ENCODE peak calls at places on chromosome 17, in five cellular contexts. Y is HAP-1, G is breast epithelium, M is pancreas, C is stomach. E is an unnamed sample. For H3K27me3 and H3K9me3, the result is how much of the 10 kb centered on the place peaks cover.

GRCh38 chr17:29133146-29133713 is 47.0 kb downstream of the MYO18A start:
- DNase-seq in Y (no peak), G (no peak), M (no peak), C (no peak), E (no peak)

GRCh38 chr17:17141860-17142552 is 64.1 kb downstream of the PLD6 start:
- DNase-seq in Y (peak), G (peak), M (no peak), C (no peak), E (no peak)

GRCh38 chr17:61399131-61400057 is at the start of gene TBX2:
- DNase-seq in Y (peak), G (peak), M (no peak), C (peak), E (peak)

GRCh38 chr17:5182597-5183409 is 8.9 kb downstream of the ZNF594 start:
- DNase-seq in Y (no peak), G (no peak), M (no peak), C (no peak), E (no peak)

GRCh38 chr17:70863436-70864248 is 694.3 kb downstream of the KCNJ2 start:
- DNase-seq in Y (no peak), G (no peak), M (peak), C (no peak), E (no peak)

GRCh38 chr17:5915337-5915736 is 154.8 kb upstream of the WSCD1 start:
- DNase-seq in Y (no peak), G (no peak), M (no peak), C (no peak), E (no peak)

GRCh38 chr17:46159686-46160085 is 33.5 kb downstream of the KANSL1 start:
- DNase-seq in Y (no peak), G (no peak), M (no peak), C (no peak), E (no peak)

GRCh38 chr17:80082403-80083135 is 18.8 kb upstream of the GAA start:
- DNase-seq in Y (peak), G (no peak), M (peak), C (peak), E (peak)

GRCh38 chr17:57861000-57861736 is 11.3 kb upstream of the MRPS23 start:
- DNase-seq in Y (no peak), G (no peak), M (peak), C (peak), E (peak)

GRCh38 chr17:43832168-43832975 is 574 bp downstream of the MPP3 start:
- DNase-seq in Y (no peak), G (no peak), M (peak), C (peak), E (peak)

GRCh38 chr17:4769628-4770027 is 2.1 kb upstream of the TM4SF5 start:
- DNase-seq in Y (no peak), G (no peak), M (no peak), C (no peak), E (no peak)

GRCh38 chr17:71432378-71433315 is 688.2 kb upstream of the SOX9 start:
- DNase-seq in Y (no peak), G (no peak), M (no peak), C (no peak), E (no peak)

GRCh38 chr17:27323538-27324212 is 29.8 kb downstream of the WSB1 start:
- DNase-seq in Y (no peak), G (peak), M (peak), C (peak), E (peak)

GRCh38 chr17:64982139-64982802 is 63.0 kb upstream of the LRRC37A3 start:
- DNase-seq in Y (no peak), G (no peak), M (no peak), C (no peak), E (no peak)

GRCh38 chr17:77600346-77600745 is 358.2 kb upstream of the TNRC6C start:
- DNase-seq in Y (no peak), G (no peak), M (no peak), C (peak), E (no peak)

GRCh38 chr17:77599699-77600098 is 358.8 kb upstream of the TNRC6C start:
- DNase-seq in Y (no peak), G (no peak), M (no peak), C (no peak), E (no peak)

GRCh38 chr17:77598241-77598620 is 360.3 kb upstream of the TNRC6C start:
- DNase-seq in Y (no peak), G (no peak), M (no peak), C (no peak), E (no peak)

GRCh38 chr17:77596491-77597420 is 361.7 kb upstream of the TNRC6C start:
- DNase-seq in Y (no peak), G (no peak), M (no peak), C (no peak), E (no peak)

DNA sequence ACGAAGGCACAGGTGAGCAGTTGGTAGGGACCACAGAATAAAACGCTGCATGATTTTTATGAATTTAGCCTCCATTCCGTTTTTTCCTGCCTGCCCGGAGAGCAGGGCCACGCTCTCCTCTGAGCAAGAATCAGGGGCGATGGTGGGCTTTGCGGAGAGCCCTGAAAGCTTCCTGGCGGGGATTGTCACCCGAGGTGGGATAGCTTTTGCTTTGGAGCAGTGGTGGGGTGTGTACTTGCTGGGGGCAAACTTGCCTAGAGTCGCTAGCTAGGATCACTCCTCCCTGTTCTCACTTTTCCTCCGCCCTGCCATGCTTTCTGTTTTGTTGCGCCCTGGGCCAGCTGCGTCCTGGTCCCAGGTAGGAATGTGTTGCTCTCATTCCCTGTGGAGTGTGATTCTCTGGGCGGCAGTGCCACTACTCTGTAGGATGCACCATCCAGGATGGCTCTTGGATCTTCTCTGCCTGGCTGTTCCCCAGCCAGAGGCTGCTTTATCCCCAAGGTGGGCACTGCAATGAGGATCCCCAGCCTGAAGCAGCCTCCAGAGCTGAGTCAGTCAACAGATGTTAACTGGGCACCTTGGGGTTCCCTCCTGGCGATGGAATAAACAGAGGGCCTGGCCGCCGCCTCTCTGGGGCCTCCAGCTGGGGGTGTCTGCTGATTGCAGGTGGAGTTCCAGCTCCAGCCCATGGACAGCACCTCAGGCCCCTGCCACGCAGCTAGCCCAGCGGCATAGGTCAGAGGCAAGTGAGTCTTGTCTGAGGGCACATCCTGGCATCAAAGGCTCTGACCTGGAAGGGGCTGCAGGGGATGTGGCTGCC is 360.9 kb upstream of the TNRC6C start:
- DNase-seq in Y (no peak), G (no peak), M (no peak), C (no peak), E (no peak)
- H3K27me3 ChIP-seq in Y (under half), G (under half), M (under half), C (under half), E (under half)

GRCh38 chr17:21595086-21595485 is 97.2 kb upstream of the KCNJ18 start:
- DNase-seq in Y (no peak), G (no peak), M (no peak), C (no peak), E (no peak)
- H3K9me3 ChIP-seq in Y (under half), G (under half), M (under half), C (under half), E (under half)

DNA sequence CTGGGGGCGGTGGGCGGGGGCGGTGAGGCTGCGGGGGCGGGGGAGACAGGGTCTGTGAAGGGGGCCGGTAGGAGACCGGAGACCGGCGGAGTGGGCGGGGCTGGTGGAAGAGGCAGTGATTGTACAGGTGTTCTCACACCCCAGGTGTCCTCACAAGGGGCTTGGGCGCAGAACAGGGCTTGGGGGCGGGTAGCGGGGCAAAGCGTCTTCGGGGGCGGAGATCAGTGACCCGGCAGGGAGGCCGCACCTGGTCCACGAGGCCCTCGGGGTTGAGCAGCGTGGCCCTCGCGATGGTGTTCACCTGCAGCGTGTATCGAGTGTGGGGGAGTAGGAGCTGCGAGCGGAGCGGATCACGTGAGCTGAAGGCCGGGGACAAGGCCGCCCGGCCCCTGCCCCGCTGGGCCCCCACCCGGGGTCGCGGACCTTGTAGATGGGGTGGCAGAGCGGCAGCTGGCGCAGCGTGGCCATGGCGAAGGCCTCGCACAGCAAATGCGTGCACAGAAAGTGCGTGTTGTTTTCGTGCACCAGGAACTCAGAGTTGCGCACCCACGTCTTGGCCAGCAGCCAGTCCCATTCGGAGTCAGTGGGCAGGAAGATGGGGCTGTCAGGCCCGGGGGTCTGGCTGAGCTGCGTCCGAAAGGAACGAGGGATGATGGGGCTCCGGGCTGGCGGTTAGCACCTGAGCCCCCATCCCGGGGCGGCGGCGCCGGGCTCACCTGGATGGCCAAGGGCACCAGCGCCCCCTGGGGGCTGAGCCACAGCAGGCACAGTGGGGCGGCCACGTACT is 8.5 kb downstream of the ALOXE3 start:
- DNase-seq in Y (peak), G (peak), M (peak), C (peak), E (peak)
- H3K4me3 ChIP-seq in Y (no peak), G (no peak), M (no peak), C (peak), E (peak)

GRCh38 chr17:73467651-73468050 is 155.8 kb upstream of the CDC42EP4 start:
- DNase-seq in Y (no peak), G (no peak), M (no peak), C (no peak), E (no peak)

GRCh38 chr17:73466704-73467433 is 155.1 kb upstream of the CDC42EP4 start:
- DNase-seq in Y (no peak), G (no peak), M (no peak), C (no peak), E (no peak)

GRCh38 chr17:73469311-73469710 is 157.5 kb upstream of the CDC42EP4 start:
- DNase-seq in Y (no peak), G (no peak), M (no peak), C (no peak), E (no peak)

GRCh38 chr17:73470369-73470768 is 158.6 kb upstream of the CDC42EP4 start:
- DNase-seq in Y (no peak), G (no peak), M (no peak), C (no peak), E (no peak)

GRCh38 chr17:73468221-73468620 is 156.4 kb upstream of the CDC42EP4 start:
- DNase-seq in Y (no peak), G (no peak), M (no peak), C (no peak), E (no peak)
- H3K27me3 ChIP-seq in Y (under half), G (under half), M (under half), C (under half), E (under half)

GRCh38 chr17:73592079-73592415 is 52.2 kb downstream of the SDK2 start:
- DNase-seq in Y (no peak), G (no peak), M (no peak), C (no peak), E (no peak)
- H3K9me3 ChIP-seq in Y (under half), G (under half), M (under half), C (under half), E (under half)

DNA sequence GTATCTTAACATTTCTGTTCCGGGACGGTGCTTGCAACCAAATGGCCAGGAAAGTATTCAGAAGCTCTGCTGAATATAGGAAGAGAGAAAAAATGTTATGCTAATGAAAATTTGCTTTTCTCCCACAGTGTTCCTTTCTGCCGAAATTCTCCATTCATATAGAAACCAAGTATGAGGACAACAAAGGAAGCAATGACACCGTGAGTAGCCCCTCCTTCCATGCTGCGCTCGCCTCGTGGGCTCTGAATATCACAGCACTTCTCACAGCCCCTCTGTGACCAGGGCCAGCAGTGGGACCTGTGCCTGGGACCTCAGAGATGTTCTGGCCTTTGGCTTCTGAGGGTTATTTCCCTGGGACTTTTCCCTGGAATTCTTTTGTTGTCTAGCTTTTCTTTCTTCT is 139.7 kb upstream of the NOL11 start:
- DNase-seq in Y (peak), G (no peak), M (no peak), C (no peak), E (no peak)
- H3K4me3 ChIP-seq in Y (no peak), G (no peak), M (no peak), C (no peak), E (no peak)

GRCh38 chr17:73870035-73870434 is 225.8 kb upstream of the SDK2 start:
- DNase-seq in Y (no peak), G (no peak), M (no peak), C (no peak), E (no peak)
- H3K27me3 ChIP-seq in Y (under half), G (under half), M (under half), C (under half), E (under half)

GRCh38 chr17:13199425-13199824 is 181.6 kb upstream of the ELAC2 start:
- DNase-seq in Y (no peak), G (no peak), M (no peak), C (no peak), E (no peak)
- H3K9me3 ChIP-seq in Y (under half), G (under half), M (under half), C (under half), E (under half)

E was measured in Caco-2.